ENCODE peak calls at places on chromosomes 1 and 21, in eight cellular contexts. One of them, this sample, is unnamed.

GRCh38 chr1:185144233-185144632 is 12.5 kb downstream of the TRMT1L start:
- DNase-seq in CD4-positive, alpha-beta memory T cell: no peak
- DNase-seq in endothelial cell of umbilical vein: peak; percentile 8
- DNase-seq in choroid plexus epithelial cell: peak; percentile 26
- DNase-seq in naive thymus-derived CD8-positive, alpha-beta T cell: no peak
- DNase-seq in right lobe of liver: no peak
- DNase-seq in activated effector memory CD4-positive, alpha-beta T cell treated with Interleukin-2 at 50 U/mL for 16 hours: no peak
- DNase-seq in HTR-8/SVneo: no peak
- DNase-seq in this sample: no peak

GRCh38 chr1:12541274-12542137 is 76.5 kb downstream of the DHRS3 start:
- DNase-seq in endothelial cell of umbilical vein: peak; percentile 31
- DNase-seq in naive thymus-derived CD8-positive, alpha-beta T cell: no peak
- DNase-seq in CD4-positive, alpha-beta memory T cell: no peak
- DNase-seq in HTR-8/SVneo: no peak
- DNase-seq in choroid plexus epithelial cell: peak; percentile 94
- DNase-seq in right lobe of liver: peak; percentile 70
- DNase-seq in activated effector memory CD4-positive, alpha-beta T cell treated with Interleukin-2 at 50 U/mL for 16 hours: no peak
- DNase-seq in this sample: no peak

GRCh38 chr1:228150458-228151169 is 884 bp downstream of the GJC2 start:
- DNase-seq in activated effector memory CD4-positive, alpha-beta T cell treated with Interleukin-2 at 50 U/mL for 16 hours: no peak
- DNase-seq in choroid plexus epithelial cell: peak; percentile 42
- DNase-seq in right lobe of liver: peak; percentile 51
- DNase-seq in naive thymus-derived CD8-positive, alpha-beta T cell: no peak
- DNase-seq in CD4-positive, alpha-beta memory T cell: no peak
- DNase-seq in endothelial cell of umbilical vein: no peak
- DNase-seq in HTR-8/SVneo: no peak
- DNase-seq in this sample: no peak

GRCh38 chr1:153778051-153778823 is 3.0 kb downstream of the SLC27A3 start:
- DNase-seq in activated effector memory CD4-positive, alpha-beta T cell treated with Interleukin-2 at 50 U/mL for 16 hours: no peak
- DNase-seq in HTR-8/SVneo: no peak
- DNase-seq in naive thymus-derived CD8-positive, alpha-beta T cell: no peak
- DNase-seq in endothelial cell of umbilical vein: no peak
- DNase-seq in right lobe of liver: no peak
- DNase-seq in choroid plexus epithelial cell: no peak
- DNase-seq in CD4-positive, alpha-beta memory T cell: no peak
- DNase-seq in this sample: no peak

GRCh38 chr21:42567181-42567560 is 53.5 kb downstream of the SLC37A1 start:
- DNase-seq in right lobe of liver: no peak
- DNase-seq in HTR-8/SVneo: no peak
- DNase-seq in activated effector memory CD4-positive, alpha-beta T cell treated with Interleukin-2 at 50 U/mL for 16 hours: no peak
- DNase-seq in endothelial cell of umbilical vein: no peak
- DNase-seq in CD4-positive, alpha-beta memory T cell: no peak
- DNase-seq in choroid plexus epithelial cell: no peak
- DNase-seq in naive thymus-derived CD8-positive, alpha-beta T cell: no peak
- DNase-seq in this sample: no peak

GRCh38 chr1:198756470-198756869 is 117.6 kb downstream of the PTPRC start:
- DNase-seq in activated effector memory CD4-positive, alpha-beta T cell treated with Interleukin-2 at 50 U/mL for 16 hours: no peak
- DNase-seq in right lobe of liver: no peak
- DNase-seq in HTR-8/SVneo: no peak
- DNase-seq in choroid plexus epithelial cell: peak; percentile 62
- DNase-seq in endothelial cell of umbilical vein: peak; percentile 27
- DNase-seq in naive thymus-derived CD8-positive, alpha-beta T cell: no peak
- DNase-seq in CD4-positive, alpha-beta memory T cell: no peak
- DNase-seq in this sample: no peak

GRCh38 chr1:24323281-24323680 is 4.1 kb downstream of the GRHL3 start:
- DNase-seq in activated effector memory CD4-positive, alpha-beta T cell treated with Interleukin-2 at 50 U/mL for 16 hours: no peak
- DNase-seq in naive thymus-derived CD8-positive, alpha-beta T cell: no peak
- DNase-seq in choroid plexus epithelial cell: no peak
- DNase-seq in CD4-positive, alpha-beta memory T cell: no peak
- DNase-seq in endothelial cell of umbilical vein: no peak
- DNase-seq in HTR-8/SVneo: no peak
- DNase-seq in right lobe of liver: no peak
- DNase-seq in this sample: no peak

GRCh38 chr1:248850536-248851251 is 8.2 kb downstream of the ZNF692 start:
- DNase-seq in CD4-positive, alpha-beta memory T cell: no peak
- DNase-seq in naive thymus-derived CD8-positive, alpha-beta T cell: no peak
- DNase-seq in HTR-8/SVneo: no peak
- DNase-seq in endothelial cell of umbilical vein: no peak
- DNase-seq in right lobe of liver: no peak
- DNase-seq in activated effector memory CD4-positive, alpha-beta T cell treated with Interleukin-2 at 50 U/mL for 16 hours: no peak
- DNase-seq in choroid plexus epithelial cell: no peak
- DNase-seq in this sample: no peak

GRCh38 chr1:68107771-68108170 is 57.3 kb upstream of the DIRAS3 start:
- DNase-seq in HTR-8/SVneo: no peak
- DNase-seq in choroid plexus epithelial cell: peak; percentile 44
- DNase-seq in right lobe of liver: no peak
- DNase-seq in naive thymus-derived CD8-positive, alpha-beta T cell: no peak
- DNase-seq in activated effector memory CD4-positive, alpha-beta T cell treated with Interleukin-2 at 50 U/mL for 16 hours: no peak
- DNase-seq in endothelial cell of umbilical vein: no peak
- DNase-seq in CD4-positive, alpha-beta memory T cell: no peak
- DNase-seq in this sample: no peak

GRCh38 chr1:199551967-199552565 is 475.4 kb upstream of the NR5A2 start:
- DNase-seq in endothelial cell of umbilical vein: peak; percentile 77
- DNase-seq in right lobe of liver: peak; percentile 43
- DNase-seq in choroid plexus epithelial cell: peak; percentile 88
- DNase-seq in CD4-positive, alpha-beta memory T cell: no peak
- DNase-seq in activated effector memory CD4-positive, alpha-beta T cell treated with Interleukin-2 at 50 U/mL for 16 hours: no peak
- DNase-seq in naive thymus-derived CD8-positive, alpha-beta T cell: no peak
- DNase-seq in HTR-8/SVneo: peak; percentile 34
- DNase-seq in this sample: peak; percentile 91

GRCh38 chr1:78536427-78536826 is 45.7 kb downstream of the PTGFR start:
- DNase-seq in naive thymus-derived CD8-positive, alpha-beta T cell: no peak
- DNase-seq in endothelial cell of umbilical vein: no peak
- DNase-seq in HTR-8/SVneo: no peak
- DNase-seq in activated effector memory CD4-positive, alpha-beta T cell treated with Interleukin-2 at 50 U/mL for 16 hours: no peak
- DNase-seq in right lobe of liver: no peak
- DNase-seq in CD4-positive, alpha-beta memory T cell: no peak
- DNase-seq in choroid plexus epithelial cell: peak; percentile 13
- DNase-seq in this sample: no peak

GRCh38 chr21:33105088-33105487 is 35.1 kb downstream of the OLIG1 start:
- DNase-seq in endothelial cell of umbilical vein: no peak
- DNase-seq in right lobe of liver: no peak
- DNase-seq in HTR-8/SVneo: no peak
- DNase-seq in CD4-positive, alpha-beta memory T cell: no peak
- DNase-seq in choroid plexus epithelial cell: no peak
- DNase-seq in activated effector memory CD4-positive, alpha-beta T cell treated with Interleukin-2 at 50 U/mL for 16 hours: no peak
- DNase-seq in naive thymus-derived CD8-positive, alpha-beta T cell: no peak
- DNase-seq in this sample: no peak

GRCh38 chr1:17624540-17625256 is 85.2 kb downstream of the ARHGEF10L start:
- DNase-seq in activated effector memory CD4-positive, alpha-beta T cell treated with Interleukin-2 at 50 U/mL for 16 hours: no peak
- DNase-seq in naive thymus-derived CD8-positive, alpha-beta T cell: no peak
- DNase-seq in CD4-positive, alpha-beta memory T cell: no peak
- DNase-seq in endothelial cell of umbilical vein: no peak
- DNase-seq in choroid plexus epithelial cell: peak; percentile 66
- DNase-seq in right lobe of liver: no peak
- DNase-seq in HTR-8/SVneo: no peak
- DNase-seq in this sample: no peak

GRCh38 chr1:52996653-52997052 is 65.4 kb upstream of the PODN start:
- DNase-seq in right lobe of liver: no peak
- DNase-seq in CD4-positive, alpha-beta memory T cell: no peak
- DNase-seq in activated effector memory CD4-positive, alpha-beta T cell treated with Interleukin-2 at 50 U/mL for 16 hours: no peak
- DNase-seq in endothelial cell of umbilical vein: no peak
- DNase-seq in HTR-8/SVneo: no peak
- DNase-seq in naive thymus-derived CD8-positive, alpha-beta T cell: no peak
- DNase-seq in choroid plexus epithelial cell: no peak
- DNase-seq in this sample: no peak

GRCh38 chr1:233183226-233184020 is 112.1 kb downstream of the PCNX2 start:
- DNase-seq in naive thymus-derived CD8-positive, alpha-beta T cell: no peak
- DNase-seq in choroid plexus epithelial cell: peak; percentile 72
- DNase-seq in activated effector memory CD4-positive, alpha-beta T cell treated with Interleukin-2 at 50 U/mL for 16 hours: no peak
- DNase-seq in right lobe of liver: no peak
- DNase-seq in HTR-8/SVneo: no peak
- DNase-seq in endothelial cell of umbilical vein: no peak
- DNase-seq in CD4-positive, alpha-beta memory T cell: no peak
- DNase-seq in this sample: no peak

GRCh38 chr1:161131721-161132409 is 602 bp downstream of the DEDD start:
- DNase-seq in choroid plexus epithelial cell: peak; percentile 41
- DNase-seq in HTR-8/SVneo: no peak
- DNase-seq in naive thymus-derived CD8-positive, alpha-beta T cell: no peak
- DNase-seq in activated effector memory CD4-positive, alpha-beta T cell treated with Interleukin-2 at 50 U/mL for 16 hours: no peak
- DNase-seq in endothelial cell of umbilical vein: peak; percentile 31
- DNase-seq in CD4-positive, alpha-beta memory T cell: no peak
- DNase-seq in right lobe of liver: no peak
- DNase-seq in this sample: no peak

GRCh38 chr1:16398371-16398953 is 31.4 kb downstream of the SZRD1 start:
- DNase-seq in HTR-8/SVneo: no peak
- DNase-seq in right lobe of liver: no peak
- DNase-seq in CD4-positive, alpha-beta memory T cell: no peak
- DNase-seq in activated effector memory CD4-positive, alpha-beta T cell treated with Interleukin-2 at 50 U/mL for 16 hours: no peak
- DNase-seq in endothelial cell of umbilical vein: no peak
- DNase-seq in naive thymus-derived CD8-positive, alpha-beta T cell: no peak
- DNase-seq in choroid plexus epithelial cell: no peak
- DNase-seq in this sample: no peak

GRCh38 chr1:232499151-232499550 is 130.8 kb downstream of the SIPA1L2 start:
- DNase-seq in endothelial cell of umbilical vein: no peak
- DNase-seq in naive thymus-derived CD8-positive, alpha-beta T cell: no peak
- DNase-seq in activated effector memory CD4-positive, alpha-beta T cell treated with Interleukin-2 at 50 U/mL for 16 hours: no peak
- DNase-seq in choroid plexus epithelial cell: no peak
- DNase-seq in CD4-positive, alpha-beta memory T cell: no peak
- DNase-seq in HTR-8/SVneo: no peak
- DNase-seq in right lobe of liver: no peak
- DNase-seq in this sample: no peak

GRCh38 chr21:38950388-38951094 is 144.8 kb downstream of the ETS2 start:
- DNase-seq in HTR-8/SVneo: no peak
- DNase-seq in CD4-positive, alpha-beta memory T cell: no peak
- DNase-seq in activated effector memory CD4-positive, alpha-beta T cell treated with Interleukin-2 at 50 U/mL for 16 hours: no peak
- DNase-seq in endothelial cell of umbilical vein: no peak
- DNase-seq in choroid plexus epithelial cell: peak; percentile 40
- DNase-seq in naive thymus-derived CD8-positive, alpha-beta T cell: no peak
- DNase-seq in right lobe of liver: no peak
- DNase-seq in this sample: no peak

GRCh38 chr1:1199141-1199960 is 7.0 kb downstream of the TNFRSF18 start:
- DNase-seq in naive thymus-derived CD8-positive, alpha-beta T cell: no peak
- DNase-seq in choroid plexus epithelial cell: no peak
- DNase-seq in right lobe of liver: no peak
- DNase-seq in HTR-8/SVneo: no peak
- DNase-seq in endothelial cell of umbilical vein: no peak
- DNase-seq in activated effector memory CD4-positive, alpha-beta T cell treated with Interleukin-2 at 50 U/mL for 16 hours: no peak
- DNase-seq in CD4-positive, alpha-beta memory T cell: no peak
- DNase-seq in this sample: no peak

GRCh38 chr1:23562138-23562819 is 3.0 kb upstream of the ID3 start:
- DNase-seq in right lobe of liver: peak; percentile 89
- DNase-seq in HTR-8/SVneo: peak; percentile 88
- DNase-seq in activated effector memory CD4-positive, alpha-beta T cell treated with Interleukin-2 at 50 U/mL for 16 hours: no peak
- DNase-seq in choroid plexus epithelial cell: peak; percentile 99
- DNase-seq in CD4-positive, alpha-beta memory T cell: no peak
- DNase-seq in naive thymus-derived CD8-positive, alpha-beta T cell: no peak
- DNase-seq in endothelial cell of umbilical vein: peak; percentile 100
- DNase-seq in this sample: peak; percentile 92

This sample was measured in KBM-7.